ENCODE peak calls at places on chromosome 9, in five cellular contexts. One of them, this sample, is unnamed.

GRCh38 chr9:22148876-22149637 is 140.0 kb upstream of the CDKN2B start:
- DNase-seq in endothelial cell of umbilical vein: no peak
- DNase-seq in adipocyte: no peak
- DNase-seq in CD8-positive, alpha-beta T cell: no peak
- DNase-seq in K562: no peak
- DNase-seq in this sample: no peak

GRCh38 chr9:3828495-3828894 is 302.7 kb upstream of the RFX3 start:
- DNase-seq in endothelial cell of umbilical vein: no peak
- DNase-seq in adipocyte: peak; percentile 69
- DNase-seq in CD8-positive, alpha-beta T cell: no peak
- DNase-seq in K562: no peak
- DNase-seq in this sample: no peak

GRCh38 chr9:70285246-70285645 is 26.5 kb downstream of the SMC5 start:
- DNase-seq in endothelial cell of umbilical vein: no peak
- DNase-seq in adipocyte: peak; percentile 72
- DNase-seq in CD8-positive, alpha-beta T cell: no peak
- DNase-seq in K562: no peak
- DNase-seq in this sample: no peak

GRCh38 chr9:5650356-5651105 is 21.6 kb downstream of the RIC1 start:
- DNase-seq in endothelial cell of umbilical vein: peak; percentile 2
- DNase-seq in adipocyte: no peak
- DNase-seq in CD8-positive, alpha-beta T cell: no peak
- DNase-seq in K562: no peak
- DNase-seq in this sample: no peak

GRCh38 chr9:125439434-125440272 is 178.0 kb downstream of the GAPVD1 start:
- DNase-seq in endothelial cell of umbilical vein: no peak
- DNase-seq in adipocyte: no peak
- DNase-seq in CD8-positive, alpha-beta T cell: no peak
- DNase-seq in K562: no peak
- DNase-seq in this sample: no peak

GRCh38 chr9:935348-935965 is 41.0 kb upstream of the DMRT3 start:
- DNase-seq in endothelial cell of umbilical vein: no peak
- DNase-seq in adipocyte: peak; percentile 58
- DNase-seq in CD8-positive, alpha-beta T cell: no peak
- DNase-seq in K562: no peak
- DNase-seq in this sample: peak; percentile 45

GRCh38 chr9:131366745-131367401 is 27.0 kb upstream of the PRRC2B start:
- DNase-seq in endothelial cell of umbilical vein: peak; percentile 60
- DNase-seq in adipocyte: peak; percentile 82
- DNase-seq in CD8-positive, alpha-beta T cell: no peak
- DNase-seq in K562: peak; percentile 19
- DNase-seq in this sample: peak; percentile 46

GRCh38 chr9:75146229-75146628 is 57.9 kb downstream of the OSTF1 start:
- DNase-seq in endothelial cell of umbilical vein: no peak
- DNase-seq in adipocyte: peak; percentile 19
- DNase-seq in CD8-positive, alpha-beta T cell: no peak
- DNase-seq in K562: no peak
- DNase-seq in this sample: no peak

GRCh38 chr9:69149321-69149807 is 24.7 kb upstream of the TJP2 start:
- DNase-seq in endothelial cell of umbilical vein: peak; percentile 96
- DNase-seq in adipocyte: peak; percentile 81
- DNase-seq in CD8-positive, alpha-beta T cell: no peak
- DNase-seq in K562: no peak
- DNase-seq in this sample: no peak

GRCh38 chr9:124818431-124819281 is 34.6 kb upstream of the WDR38 start:
- DNase-seq in endothelial cell of umbilical vein: no peak
- DNase-seq in adipocyte: no peak
- DNase-seq in CD8-positive, alpha-beta T cell: no peak
- DNase-seq in K562: peak; percentile 50
- DNase-seq in this sample: peak; percentile 56

GRCh38 chr9:5893134-5893505 is 2.4 kb downstream of the MLANA start:
- DNase-seq in endothelial cell of umbilical vein: no peak
- DNase-seq in adipocyte: no peak
- DNase-seq in CD8-positive, alpha-beta T cell: no peak
- DNase-seq in K562: no peak
- DNase-seq in this sample: no peak

GRCh38 chr9:6843742-6844141 is 86.0 kb downstream of the KDM4C start:
- DNase-seq in endothelial cell of umbilical vein: no peak
- DNase-seq in adipocyte: no peak
- DNase-seq in CD8-positive, alpha-beta T cell: no peak
- DNase-seq in K562: no peak
- DNase-seq in this sample: no peak

GRCh38 chr9:105254226-105254625 is 9.8 kb downstream of the SLC44A1 start:
- DNase-seq in endothelial cell of umbilical vein: no peak
- DNase-seq in adipocyte: no peak
- DNase-seq in CD8-positive, alpha-beta T cell: no peak
- DNase-seq in K562: no peak
- DNase-seq in this sample: no peak

GRCh38 chr9:79123419-79123818 is 448.3 kb upstream of the TLE4 start:
- DNase-seq in endothelial cell of umbilical vein: no peak
- DNase-seq in adipocyte: peak; percentile 28
- DNase-seq in CD8-positive, alpha-beta T cell: no peak
- DNase-seq in K562: no peak
- DNase-seq in this sample: no peak

DNA sequence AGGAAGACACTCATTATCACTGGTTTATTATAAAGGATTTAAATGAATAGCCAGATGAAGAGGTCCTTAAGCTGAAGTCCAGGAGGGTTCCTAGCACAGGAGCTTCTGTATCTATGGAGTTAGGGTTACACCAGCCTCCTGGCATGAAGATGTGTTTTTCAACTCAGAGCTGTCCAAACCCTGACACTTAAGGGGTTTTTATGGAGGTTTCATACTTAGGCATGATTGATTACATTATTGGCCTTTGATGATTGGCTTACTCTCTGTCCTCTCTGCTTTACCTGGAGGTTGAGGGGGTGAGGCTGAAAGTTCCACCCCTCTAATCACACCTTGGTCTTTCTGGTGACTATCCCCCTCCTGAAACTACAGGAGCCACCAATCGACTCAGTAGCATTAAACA is 84.9 kb upstream of the ZNF169 start:
- DNase-seq in endothelial cell of umbilical vein: no peak
- DNase-seq in adipocyte: no peak
- DNase-seq in CD8-positive, alpha-beta T cell: no peak
- DNase-seq in K562: no peak
- DNase-seq in this sample: no peak
- H3K36me3 ChIP-seq in endothelial cell of umbilical vein: peaks cover 4% of the 10 kb centered on the region
- H3K36me3 ChIP-seq in adipocyte: peaks cover 54% of the 10 kb centered on the region
- H3K36me3 ChIP-seq in CD8-positive, alpha-beta T cell: peaks cover 15% of the 10 kb centered on the region
- H3K36me3 ChIP-seq in K562: peaks cover 95% of the 10 kb centered on the region
- H3K36me3 ChIP-seq in this sample: peaks cover 90% of the 10 kb centered on the region

GRCh38 chr9:73179594-73179993 is 27.9 kb downstream of the ANXA1 start:
- DNase-seq in endothelial cell of umbilical vein: no peak
- DNase-seq in adipocyte: peak; percentile 33
- DNase-seq in CD8-positive, alpha-beta T cell: no peak
- DNase-seq in K562: no peak
- DNase-seq in this sample: peak; percentile 57
- H3K4me3 ChIP-seq in endothelial cell of umbilical vein: no peak overlapping the region
- H3K4me3 ChIP-seq in adipocyte: no peak overlapping the region
- H3K4me3 ChIP-seq in CD8-positive, alpha-beta T cell: no peak overlapping the region
- H3K4me3 ChIP-seq in K562: no peak overlapping the region
- H3K4me3 ChIP-seq in this sample: no peak overlapping the region

GRCh38 chr9:85278769-85279168 is 463.0 kb downstream of the AGTPBP1 start:
- DNase-seq in endothelial cell of umbilical vein: no peak
- DNase-seq in adipocyte: no peak
- DNase-seq in CD8-positive, alpha-beta T cell: no peak
- DNase-seq in K562: no peak
- DNase-seq in this sample: no peak

GRCh38 chr9:85276743-85277142 is 465.0 kb downstream of the AGTPBP1 start:
- DNase-seq in endothelial cell of umbilical vein: no peak
- DNase-seq in adipocyte: no peak
- DNase-seq in CD8-positive, alpha-beta T cell: no peak
- DNase-seq in K562: no peak
- DNase-seq in this sample: no peak
- H3K27me3 ChIP-seq in endothelial cell of umbilical vein: peaks cover 7% of the 10 kb centered on the region
- H3K27me3 ChIP-seq in adipocyte: peaks cover 8% of the 10 kb centered on the region
- H3K27me3 ChIP-seq in CD8-positive, alpha-beta T cell: no peaks in the 10 kb centered on the region
- H3K27me3 ChIP-seq in K562: no peaks in the 10 kb centered on the region
- H3K27me3 ChIP-seq in this sample: no peaks in the 10 kb centered on the region

DNA sequence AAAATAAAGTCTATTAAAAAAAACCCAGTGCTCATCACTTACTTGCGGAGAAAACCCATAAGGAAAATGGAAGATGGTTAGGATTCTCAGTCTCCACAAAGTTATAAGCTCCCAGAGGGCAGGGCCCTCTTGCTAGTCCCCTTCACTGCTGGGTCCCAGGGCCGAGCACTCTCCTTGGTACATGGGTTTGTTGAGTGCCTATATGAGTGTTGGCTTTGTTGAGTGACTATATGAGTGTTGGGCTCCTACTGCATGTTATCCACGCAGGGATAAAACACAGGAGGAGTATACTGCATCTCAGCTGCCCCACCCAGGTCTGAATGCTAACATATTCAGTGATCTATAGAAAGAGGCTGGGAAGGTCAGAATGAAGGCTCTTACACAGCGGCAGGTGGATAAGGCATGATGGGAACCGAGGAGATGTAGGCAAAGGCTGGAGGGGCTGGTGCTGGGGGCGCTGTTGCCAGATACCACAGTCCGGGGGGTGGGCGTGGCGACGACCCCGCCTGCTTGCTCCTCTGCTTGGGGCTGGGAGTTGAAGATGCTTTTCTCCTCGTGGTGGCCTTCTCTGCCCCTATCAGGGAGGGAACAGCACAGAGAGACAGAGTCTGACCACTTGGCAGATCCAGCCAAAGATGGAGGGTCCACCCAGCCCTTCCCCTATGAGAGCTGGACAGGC is 11.6 kb downstream of the ORM2 start:
- DNase-seq in endothelial cell of umbilical vein: no peak
- DNase-seq in adipocyte: no peak
- DNase-seq in CD8-positive, alpha-beta T cell: no peak
- DNase-seq in K562: no peak
- DNase-seq in this sample: no peak
- H3K36me3 ChIP-seq in endothelial cell of umbilical vein: peaks cover 47% of the 10 kb centered on the region
- H3K36me3 ChIP-seq in adipocyte: peaks cover 96% of the 10 kb centered on the region
- H3K36me3 ChIP-seq in CD8-positive, alpha-beta T cell: peaks cover 91% of the 10 kb centered on the region
- H3K36me3 ChIP-seq in K562: peaks cover 8% of the 10 kb centered on the region
- H3K36me3 ChIP-seq in this sample: no peaks in the 10 kb centered on the region

GRCh38 chr9:134590240-134591081 is 51.1 kb upstream of the COL5A1 start:
- DNase-seq in endothelial cell of umbilical vein: no peak
- DNase-seq in adipocyte: no peak
- DNase-seq in CD8-positive, alpha-beta T cell: no peak
- DNase-seq in K562: no peak
- DNase-seq in this sample: no peak

GRCh38 chr9:134589748-134590147 is 51.9 kb upstream of the COL5A1 start:
- DNase-seq in endothelial cell of umbilical vein: no peak
- DNase-seq in adipocyte: no peak
- DNase-seq in CD8-positive, alpha-beta T cell: no peak
- DNase-seq in K562: no peak
- DNase-seq in this sample: no peak

GRCh38 chr9:134585746-134586706 is 55.6 kb upstream of the COL5A1 start:
- DNase-seq in endothelial cell of umbilical vein: no peak
- DNase-seq in adipocyte: peak; percentile 88
- DNase-seq in CD8-positive, alpha-beta T cell: no peak
- DNase-seq in K562: no peak
- DNase-seq in this sample: peak; percentile 92

GRCh38 chr9:134585021-134585561 is 56.5 kb upstream of the COL5A1 start:
- DNase-seq in endothelial cell of umbilical vein: no peak
- DNase-seq in adipocyte: no peak
- DNase-seq in CD8-positive, alpha-beta T cell: no peak
- DNase-seq in K562: no peak
- DNase-seq in this sample: no peak
- H3K4me3 ChIP-seq in endothelial cell of umbilical vein: no peak overlapping the region
- H3K4me3 ChIP-seq in adipocyte: no peak overlapping the region
- H3K4me3 ChIP-seq in CD8-positive, alpha-beta T cell: no peak overlapping the region
- H3K4me3 ChIP-seq in K562: no peak overlapping the region
- H3K4me3 ChIP-seq in this sample: no peak overlapping the region

GRCh38 chr9:137229903-137230719 is 590 bp upstream of the SLC34A3 start:
- DNase-seq in endothelial cell of umbilical vein: no peak
- DNase-seq in adipocyte: no peak
- DNase-seq in CD8-positive, alpha-beta T cell: no peak
- DNase-seq in K562: no peak
- DNase-seq in this sample: no peak

GRCh38 chr9:137227853-137228514 is 682 bp downstream of the RNF224 start:
- DNase-seq in endothelial cell of umbilical vein: no peak
- DNase-seq in adipocyte: no peak
- DNase-seq in CD8-positive, alpha-beta T cell: no peak
- DNase-seq in K562: peak; percentile 12
- DNase-seq in this sample: no peak

GRCh38 chr9:137228515-137228967 is 1.2 kb downstream of the RNF224 start:
- DNase-seq in endothelial cell of umbilical vein: no peak
- DNase-seq in adipocyte: no peak
- DNase-seq in CD8-positive, alpha-beta T cell: no peak
- DNase-seq in K562: peak; percentile 51
- DNase-seq in this sample: no peak

GRCh38 chr9:137230720-137231207 is at the start of gene SLC34A3:
- DNase-seq in endothelial cell of umbilical vein: no peak
- DNase-seq in adipocyte: no peak
- DNase-seq in CD8-positive, alpha-beta T cell: no peak
- DNase-seq in K562: no peak
- DNase-seq in this sample: no peak

DNA sequence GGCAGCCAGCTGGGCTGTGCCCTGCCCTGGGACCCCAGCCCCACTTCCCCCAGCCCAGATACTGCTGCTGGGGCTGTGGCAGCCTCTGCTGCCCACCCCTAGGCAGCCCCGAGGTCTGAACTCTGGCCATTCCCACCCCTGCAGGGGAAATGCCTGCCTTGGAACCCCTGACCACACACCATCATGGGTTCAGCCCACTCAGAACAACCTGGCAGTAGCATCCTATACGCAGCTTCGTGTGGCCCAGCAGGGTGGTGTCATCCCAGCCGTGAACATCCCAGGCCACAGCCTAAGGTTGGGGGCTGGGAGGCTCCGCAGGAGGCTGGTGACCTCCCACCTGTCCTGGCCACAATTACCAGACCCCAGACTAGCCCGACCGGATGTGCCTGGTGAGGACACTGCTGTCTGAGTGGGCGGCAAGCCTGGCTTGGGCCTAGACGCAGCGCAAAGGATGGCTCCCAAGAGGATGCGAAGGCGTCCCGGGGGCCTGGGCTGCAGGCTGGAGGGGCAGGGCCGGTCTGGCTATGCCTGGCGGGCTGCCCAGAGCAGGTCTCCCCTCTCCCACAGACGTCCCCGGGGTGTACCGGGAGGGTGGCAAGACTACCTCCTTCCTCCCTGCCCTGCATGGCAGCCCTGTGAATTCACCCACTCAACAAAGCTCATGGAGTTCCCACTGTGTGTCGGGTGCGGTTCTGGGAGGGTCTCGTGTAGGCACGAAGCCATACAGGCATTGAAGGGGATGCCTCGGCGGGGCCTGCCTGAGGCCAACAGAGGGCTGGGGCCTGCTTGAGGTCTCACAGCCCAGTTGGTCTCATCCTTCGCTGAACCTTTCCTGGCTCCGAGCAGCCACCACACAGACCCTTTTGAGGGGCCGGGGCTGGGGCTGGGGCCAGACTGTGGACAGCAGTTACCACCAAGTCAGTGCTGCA is 1.5 kb upstream of the SLC34A3 start:
- DNase-seq in endothelial cell of umbilical vein: no peak
- DNase-seq in adipocyte: no peak
- DNase-seq in CD8-positive, alpha-beta T cell: no peak
- DNase-seq in K562: no peak
- DNase-seq in this sample: no peak
- H3K27me3 ChIP-seq in endothelial cell of umbilical vein: no peaks in the 10 kb centered on the region
- H3K27me3 ChIP-seq in adipocyte: peaks cover 24% of the 10 kb centered on the region
- H3K27me3 ChIP-seq in CD8-positive, alpha-beta T cell: no peaks in the 10 kb centered on the region
- H3K27me3 ChIP-seq in K562: no peaks in the 10 kb centered on the region
- H3K27me3 ChIP-seq in this sample: no peaks in the 10 kb centered on the region

This sample was measured in MG63.